ENCODE peak calls at places on chromosomes 1 and 21, in six cellular contexts. One of them, this sample, is unnamed.

GRCh38 chr1:170670751-170671628 is 7.1 kb downstream of the PRRX1 start:
- DNase-seq in activated naive CD4-positive, alpha-beta T cell: no peak
- DNase-seq in AG09319: no peak
- DNase-seq in AG08396: no peak
- DNase-seq in T-helper 2 cell: no peak
- DNase-seq in substantia nigra: peak
- DNase-seq in this sample: peak

GRCh38 chr1:54436826-54437225 is 30.6 kb upstream of the SSBP3 start:
- DNase-seq in T-helper 2 cell: no peak
- DNase-seq in activated naive CD4-positive, alpha-beta T cell: no peak
- DNase-seq in AG09319: no peak
- DNase-seq in substantia nigra: no peak
- DNase-seq in AG08396: no peak
- DNase-seq in this sample: no peak

GRCh38 chr1:200351826-200352549 is 57.8 kb downstream of the ZNF281 start:
- DNase-seq in T-helper 2 cell: no peak
- DNase-seq in AG08396: peak
- DNase-seq in substantia nigra: no peak
- DNase-seq in AG09319: peak
- DNase-seq in activated naive CD4-positive, alpha-beta T cell: no peak
- DNase-seq in this sample: no peak

GRCh38 chr21:31855180-31855579 is 17.6 kb upstream of the HUNK start:
- DNase-seq in AG08396: no peak
- DNase-seq in activated naive CD4-positive, alpha-beta T cell: no peak
- DNase-seq in T-helper 2 cell: no peak
- DNase-seq in AG09319: no peak
- DNase-seq in substantia nigra: no peak
- DNase-seq in this sample: no peak

GRCh38 chr1:231234506-231234905 is 6.5 kb upstream of the GNPAT start:
- DNase-seq in AG09319: no peak
- DNase-seq in AG08396: no peak
- DNase-seq in activated naive CD4-positive, alpha-beta T cell: no peak
- DNase-seq in substantia nigra: no peak
- DNase-seq in T-helper 2 cell: no peak
- DNase-seq in this sample: no peak

GRCh38 chr1:29410476-29410875 is 174.2 kb downstream of the PTPRU start:
- DNase-seq in activated naive CD4-positive, alpha-beta T cell: no peak
- DNase-seq in T-helper 2 cell: no peak
- DNase-seq in substantia nigra: no peak
- DNase-seq in AG08396: no peak
- DNase-seq in AG09319: no peak
- DNase-seq in this sample: no peak

GRCh38 chr1:94906382-94906781 is 20.5 kb downstream of the CNN3 start:
- DNase-seq in T-helper 2 cell: no peak
- DNase-seq in activated naive CD4-positive, alpha-beta T cell: no peak
- DNase-seq in AG09319: no peak
- DNase-seq in AG08396: no peak
- DNase-seq in substantia nigra: no peak
- DNase-seq in this sample: no peak

GRCh38 chr1:41767534-41767933 is 151.2 kb downstream of the HIVEP3 start:
- DNase-seq in substantia nigra: no peak
- DNase-seq in activated naive CD4-positive, alpha-beta T cell: no peak
- DNase-seq in AG09319: no peak
- DNase-seq in T-helper 2 cell: no peak
- DNase-seq in AG08396: no peak
- DNase-seq in this sample: no peak

GRCh38 chr1:10242811-10243210 is 32.4 kb downstream of the KIF1B start:
- DNase-seq in substantia nigra: no peak
- DNase-seq in AG09319: no peak
- DNase-seq in AG08396: no peak
- DNase-seq in T-helper 2 cell: no peak
- DNase-seq in activated naive CD4-positive, alpha-beta T cell: no peak
- DNase-seq in this sample: no peak

GRCh38 chr1:4018721-4019521 is 118.8 kb upstream of the C1orf174 start:
- DNase-seq in activated naive CD4-positive, alpha-beta T cell: no peak
- DNase-seq in AG08396: no peak
- DNase-seq in T-helper 2 cell: no peak
- DNase-seq in substantia nigra: no peak
- DNase-seq in AG09319: no peak
- DNase-seq in this sample: no peak

GRCh38 chr1:233656700-233657099 is 42.8 kb downstream of the KCNK1 start:
- DNase-seq in activated naive CD4-positive, alpha-beta T cell: no peak
- DNase-seq in AG08396: no peak
- DNase-seq in substantia nigra: no peak
- DNase-seq in AG09319: no peak
- DNase-seq in T-helper 2 cell: no peak
- DNase-seq in this sample: no peak

GRCh38 chr1:206703647-206704046 is 18.9 kb downstream of the MAPKAPK2 start:
- DNase-seq in activated naive CD4-positive, alpha-beta T cell: no peak
- DNase-seq in substantia nigra: no peak
- DNase-seq in AG08396: no peak
- DNase-seq in T-helper 2 cell: peak
- DNase-seq in AG09319: no peak
- DNase-seq in this sample: no peak

GRCh38 chr1:2313651-2314296 is 77.6 kb downstream of the MORN1 start:
- DNase-seq in AG08396: no peak
- DNase-seq in AG09319: no peak
- DNase-seq in activated naive CD4-positive, alpha-beta T cell: no peak
- DNase-seq in substantia nigra: no peak
- DNase-seq in T-helper 2 cell: no peak
- DNase-seq in this sample: no peak

GRCh38 chr1:237111807-237112206 is 69.8 kb downstream of the RYR2 start:
- DNase-seq in T-helper 2 cell: no peak
- DNase-seq in AG09319: no peak
- DNase-seq in AG08396: no peak
- DNase-seq in substantia nigra: no peak
- DNase-seq in activated naive CD4-positive, alpha-beta T cell: no peak
- DNase-seq in this sample: no peak

GRCh38 chr1:22889213-22889827 is 83.3 kb downstream of the LACTBL1 start:
- DNase-seq in activated naive CD4-positive, alpha-beta T cell: no peak
- DNase-seq in T-helper 2 cell: no peak
- DNase-seq in substantia nigra: no peak
- DNase-seq in AG08396: peak
- DNase-seq in AG09319: no peak
- DNase-seq in this sample: peak

GRCh38 chr1:116373451-116374339 is 651 bp downstream of the ATP1A1 start:
- DNase-seq in substantia nigra: peak
- DNase-seq in T-helper 2 cell: peak
- DNase-seq in activated naive CD4-positive, alpha-beta T cell: peak
- DNase-seq in AG09319: no peak
- DNase-seq in AG08396: peak
- DNase-seq in this sample: peak

GRCh38 chr1:32816676-32817158 is 441 bp downstream of the YARS1 start:
- DNase-seq in AG08396: peak
- DNase-seq in activated naive CD4-positive, alpha-beta T cell: no peak
- DNase-seq in T-helper 2 cell: no peak
- DNase-seq in AG09319: no peak
- DNase-seq in substantia nigra: no peak
- DNase-seq in this sample: no peak

GRCh38 chr1:46001087-46001785 is 131.2 kb downstream of the PIK3R3 start:
- DNase-seq in activated naive CD4-positive, alpha-beta T cell: no peak
- DNase-seq in T-helper 2 cell: no peak
- DNase-seq in substantia nigra: no peak
- DNase-seq in AG09319: no peak
- DNase-seq in AG08396: no peak
- DNase-seq in this sample: no peak

GRCh38 chr21:45523411-45524101 is 18.7 kb downstream of the SLC19A1 start:
- DNase-seq in activated naive CD4-positive, alpha-beta T cell: no peak
- DNase-seq in AG09319: no peak
- DNase-seq in T-helper 2 cell: no peak
- DNase-seq in AG08396: no peak
- DNase-seq in substantia nigra: no peak
- DNase-seq in this sample: no peak

GRCh38 chr1:33228935-33229487 is 27.3 kb upstream of the ZNF362 start:
- DNase-seq in substantia nigra: no peak
- DNase-seq in AG08396: peak
- DNase-seq in activated naive CD4-positive, alpha-beta T cell: no peak
- DNase-seq in AG09319: peak
- DNase-seq in T-helper 2 cell: no peak
- DNase-seq in this sample: peak

GRCh38 chr1:59499956-59500569 is 203.2 kb downstream of the FGGY start:
- DNase-seq in substantia nigra: no peak
- DNase-seq in AG09319: no peak
- DNase-seq in AG08396: no peak
- DNase-seq in activated naive CD4-positive, alpha-beta T cell: no peak
- DNase-seq in T-helper 2 cell: no peak
- DNase-seq in this sample: no peak

GRCh38 chr1:41890841-41891311 is 27.8 kb downstream of the HIVEP3 start:
- DNase-seq in T-helper 2 cell: no peak
- DNase-seq in AG09319: no peak
- DNase-seq in activated naive CD4-positive, alpha-beta T cell: no peak
- DNase-seq in substantia nigra: no peak
- DNase-seq in AG08396: peak
- DNase-seq in this sample: no peak

GRCh38 chr21:30249936-30250335 is 32.8 kb downstream of the KRTAP24-1 start:
- DNase-seq in T-helper 2 cell: no peak
- DNase-seq in activated naive CD4-positive, alpha-beta T cell: no peak
- DNase-seq in AG08396: no peak
- DNase-seq in substantia nigra: no peak
- DNase-seq in AG09319: no peak
- DNase-seq in this sample: no peak

GRCh38 chr1:214864896-214865688 is 217.4 kb upstream of the KCNK2 start:
- DNase-seq in AG08396: peak
- DNase-seq in substantia nigra: no peak
- DNase-seq in T-helper 2 cell: no peak
- DNase-seq in AG09319: peak
- DNase-seq in activated naive CD4-positive, alpha-beta T cell: no peak
- DNase-seq in this sample: no peak

GRCh38 chr1:156025873-156026272 is 5.1 kb upstream of the SSR2 start:
- DNase-seq in substantia nigra: no peak
- DNase-seq in activated naive CD4-positive, alpha-beta T cell: no peak
- DNase-seq in AG09319: no peak
- DNase-seq in T-helper 2 cell: no peak
- DNase-seq in AG08396: peak
- DNase-seq in this sample: peak

GRCh38 chr1:231079166-231079565 is 39.1 kb upstream of the FAM89A start:
- DNase-seq in T-helper 2 cell: no peak
- DNase-seq in AG09319: no peak
- DNase-seq in activated naive CD4-positive, alpha-beta T cell: no peak
- DNase-seq in AG08396: no peak
- DNase-seq in substantia nigra: no peak
- DNase-seq in this sample: no peak

GRCh38 chr1:51750218-51750617 is 128.3 kb downstream of the NRDC start:
- DNase-seq in AG08396: no peak
- DNase-seq in AG09319: no peak
- DNase-seq in activated naive CD4-positive, alpha-beta T cell: no peak
- DNase-seq in T-helper 2 cell: no peak
- DNase-seq in substantia nigra: no peak
- DNase-seq in this sample: no peak

GRCh38 chr1:227934476-227935313 is 13.0 kb downstream of the WNT9A start:
- DNase-seq in AG09319: no peak
- DNase-seq in T-helper 2 cell: peak
- DNase-seq in activated naive CD4-positive, alpha-beta T cell: no peak
- DNase-seq in substantia nigra: no peak
- DNase-seq in AG08396: peak
- DNase-seq in this sample: no peak

GRCh38 chr1:38607526-38607925 is 252.0 kb downstream of the RRAGC start:
- DNase-seq in AG09319: no peak
- DNase-seq in substantia nigra: no peak
- DNase-seq in activated naive CD4-positive, alpha-beta T cell: no peak
- DNase-seq in T-helper 2 cell: no peak
- DNase-seq in AG08396: no peak
- DNase-seq in this sample: no peak

GRCh38 chr1:44460107-44460885 is 55.2 kb downstream of the RNF220 start:
- DNase-seq in activated naive CD4-positive, alpha-beta T cell: no peak
- DNase-seq in AG09319: no peak
- DNase-seq in substantia nigra: no peak
- DNase-seq in AG08396: no peak
- DNase-seq in T-helper 2 cell: no peak
- DNase-seq in this sample: no peak

GRCh38 chr1:12458571-12458970 is 159.4 kb downstream of the DHRS3 start:
- DNase-seq in T-helper 2 cell: no peak
- DNase-seq in activated naive CD4-positive, alpha-beta T cell: no peak
- DNase-seq in substantia nigra: no peak
- DNase-seq in AG09319: no peak
- DNase-seq in AG08396: no peak
- DNase-seq in this sample: no peak

GRCh38 chr1:31199301-31199790 is 40.3 kb downstream of the NKAIN1 start:
- DNase-seq in T-helper 2 cell: no peak
- DNase-seq in activated naive CD4-positive, alpha-beta T cell: no peak
- DNase-seq in AG09319: no peak
- DNase-seq in substantia nigra: no peak
- DNase-seq in AG08396: no peak
- DNase-seq in this sample: no peak

This sample was measured in D341Med.